ENCODE peak calls at places on chromosomes 12 and 14, in seven cellular contexts. One of them, this sample, is unnamed.

GRCh38 chr14:68630611-68631013 is 162.3 kb downstream of the ZFP36L1 start:
- DNase-seq in CD4-positive, alpha-beta T cell: no peak
- DNase-seq in neural crest cell: no peak
- DNase-seq in choroid plexus epithelial cell: no peak
- DNase-seq in hepatocyte: no peak
- DNase-seq in K562: no peak
- DNase-seq in kidney epithelial cell: no peak
- DNase-seq in this sample: no peak

GRCh38 chr14:89491701-89492381 is 74.8 kb upstream of the FOXN3 start:
- DNase-seq in K562: no peak
- DNase-seq in choroid plexus epithelial cell: peak
- DNase-seq in hepatocyte: no peak
- DNase-seq in neural crest cell: no peak
- DNase-seq in kidney epithelial cell: no peak
- DNase-seq in CD4-positive, alpha-beta T cell: no peak
- DNase-seq in this sample: no peak

GRCh38 chr14:24944800-24945199 is 105.1 kb downstream of the STXBP6 start:
- DNase-seq in choroid plexus epithelial cell: no peak
- DNase-seq in hepatocyte: no peak
- DNase-seq in neural crest cell: no peak
- DNase-seq in K562: no peak
- DNase-seq in CD4-positive, alpha-beta T cell: no peak
- DNase-seq in kidney epithelial cell: no peak
- DNase-seq in this sample: no peak

GRCh38 chr12:121579190-121579791 is 1.5 kb downstream of the KDM2B start:
- DNase-seq in K562: peak
- DNase-seq in kidney epithelial cell: no peak
- DNase-seq in neural crest cell: peak
- DNase-seq in hepatocyte: peak
- DNase-seq in CD4-positive, alpha-beta T cell: peak
- DNase-seq in choroid plexus epithelial cell: no peak
- DNase-seq in this sample: no peak

GRCh38 chr12:99029502-99030271 is 384.6 kb downstream of the APAF1 start:
- DNase-seq in K562: no peak
- DNase-seq in neural crest cell: no peak
- DNase-seq in CD4-positive, alpha-beta T cell: no peak
- DNase-seq in hepatocyte: no peak
- DNase-seq in kidney epithelial cell: no peak
- DNase-seq in choroid plexus epithelial cell: no peak
- DNase-seq in this sample: no peak

GRCh38 chr14:31893156-31893813 is 183.8 kb upstream of the ARHGAP5 start:
- DNase-seq in K562: no peak
- DNase-seq in CD4-positive, alpha-beta T cell: no peak
- DNase-seq in hepatocyte: peak
- DNase-seq in neural crest cell: peak
- DNase-seq in choroid plexus epithelial cell: no peak
- DNase-seq in kidney epithelial cell: no peak
- DNase-seq in this sample: no peak

GRCh38 chr12:110993425-110993824 is 73.0 kb upstream of the MYL2 start:
- DNase-seq in K562: peak
- DNase-seq in hepatocyte: no peak
- DNase-seq in choroid plexus epithelial cell: no peak
- DNase-seq in CD4-positive, alpha-beta T cell: no peak
- DNase-seq in neural crest cell: no peak
- DNase-seq in kidney epithelial cell: no peak
- DNase-seq in this sample: no peak

GRCh38 chr14:64604854-64605253 is 55.1 kb downstream of the PPP1R36 start:
- DNase-seq in neural crest cell: no peak
- DNase-seq in K562: no peak
- DNase-seq in choroid plexus epithelial cell: no peak
- DNase-seq in kidney epithelial cell: no peak
- DNase-seq in hepatocyte: no peak
- DNase-seq in CD4-positive, alpha-beta T cell: no peak
- DNase-seq in this sample: no peak

GRCh38 chr12:121114806-121115205 is 17.9 kb upstream of the P2RX7 start:
- DNase-seq in CD4-positive, alpha-beta T cell: no peak
- DNase-seq in hepatocyte: no peak
- DNase-seq in choroid plexus epithelial cell: no peak
- DNase-seq in kidney epithelial cell: no peak
- DNase-seq in neural crest cell: no peak
- DNase-seq in K562: no peak
- DNase-seq in this sample: no peak

GRCh38 chr12:11477110-11477509 is 81.7 kb upstream of the PRB2 start:
- DNase-seq in choroid plexus epithelial cell: no peak
- DNase-seq in hepatocyte: no peak
- DNase-seq in kidney epithelial cell: no peak
- DNase-seq in neural crest cell: no peak
- DNase-seq in K562: no peak
- DNase-seq in CD4-positive, alpha-beta T cell: no peak
- DNase-seq in this sample: no peak

GRCh38 chr14:96192049-96192448 is 12.6 kb upstream of the BDKRB2 start:
- DNase-seq in neural crest cell: no peak
- DNase-seq in kidney epithelial cell: no peak
- DNase-seq in CD4-positive, alpha-beta T cell: no peak
- DNase-seq in choroid plexus epithelial cell: no peak
- DNase-seq in hepatocyte: no peak
- DNase-seq in K562: no peak
- DNase-seq in this sample: no peak

GRCh38 chr12:32874083-32874482 is 22.5 kb downstream of the PKP2 start:
- DNase-seq in hepatocyte: no peak
- DNase-seq in kidney epithelial cell: no peak
- DNase-seq in choroid plexus epithelial cell: no peak
- DNase-seq in K562: no peak
- DNase-seq in CD4-positive, alpha-beta T cell: no peak
- DNase-seq in neural crest cell: no peak
- DNase-seq in this sample: no peak

GRCh38 chr14:54338696-54339317 is 58.0 kb upstream of the CDKN3 start:
- DNase-seq in CD4-positive, alpha-beta T cell: no peak
- DNase-seq in K562: no peak
- DNase-seq in hepatocyte: peak
- DNase-seq in neural crest cell: no peak
- DNase-seq in choroid plexus epithelial cell: peak
- DNase-seq in kidney epithelial cell: no peak
- DNase-seq in this sample: no peak

GRCh38 chr12:4027412-4027811 is 154.2 kb upstream of the PARP11 start:
- DNase-seq in CD4-positive, alpha-beta T cell: peak
- DNase-seq in hepatocyte: peak
- DNase-seq in K562: no peak
- DNase-seq in neural crest cell: no peak
- DNase-seq in choroid plexus epithelial cell: no peak
- DNase-seq in kidney epithelial cell: no peak
- DNase-seq in this sample: no peak

GRCh38 chr12:34289431-34290190 is 267.3 kb downstream of the ALG10 start:
- DNase-seq in hepatocyte: peak
- DNase-seq in choroid plexus epithelial cell: no peak
- DNase-seq in neural crest cell: no peak
- DNase-seq in kidney epithelial cell: no peak
- DNase-seq in K562: no peak
- DNase-seq in CD4-positive, alpha-beta T cell: no peak
- DNase-seq in this sample: no peak

GRCh38 chr12:109550310-109550680 is 23.0 kb downstream of the MMAB start:
- DNase-seq in kidney epithelial cell: no peak
- DNase-seq in K562: no peak
- DNase-seq in CD4-positive, alpha-beta T cell: no peak
- DNase-seq in choroid plexus epithelial cell: no peak
- DNase-seq in neural crest cell: no peak
- DNase-seq in hepatocyte: no peak
- DNase-seq in this sample: no peak

GRCh38 chr14:96097752-96098151 is 58.6 kb downstream of the C14orf132 start:
- DNase-seq in choroid plexus epithelial cell: no peak
- DNase-seq in neural crest cell: no peak
- DNase-seq in hepatocyte: no peak
- DNase-seq in CD4-positive, alpha-beta T cell: no peak
- DNase-seq in K562: no peak
- DNase-seq in kidney epithelial cell: no peak
- DNase-seq in this sample: no peak

GRCh38 chr12:7399089-7399488 is 44.9 kb downstream of the CD163L1 start:
- DNase-seq in K562: no peak
- DNase-seq in CD4-positive, alpha-beta T cell: no peak
- DNase-seq in kidney epithelial cell: no peak
- DNase-seq in choroid plexus epithelial cell: no peak
- DNase-seq in neural crest cell: no peak
- DNase-seq in hepatocyte: no peak
- DNase-seq in this sample: no peak
- TF ChIP-seq CTCF in K562: no peak
- TF ChIP-seq CTCF in CD4-positive, alpha-beta T cell: no peak
- TF ChIP-seq CTCF in kidney epithelial cell: no peak
- TF ChIP-seq CTCF in choroid plexus epithelial cell: no peak
- TF ChIP-seq CTCF in neural crest cell: no peak
- TF ChIP-seq CTCF in hepatocyte: no peak
- TF ChIP-seq CTCF in this sample: no peak

GRCh38 chr12:2627343-2628191 is 167.2 kb upstream of the FKBP4 start:
- DNase-seq in K562: no peak
- DNase-seq in hepatocyte: no peak
- DNase-seq in CD4-positive, alpha-beta T cell: no peak
- DNase-seq in neural crest cell: no peak
- DNase-seq in kidney epithelial cell: no peak
- DNase-seq in choroid plexus epithelial cell: no peak
- DNase-seq in this sample: no peak

GRCh38 chr12:2625267-2625666 is 169.5 kb upstream of the FKBP4 start:
- DNase-seq in hepatocyte: no peak
- DNase-seq in CD4-positive, alpha-beta T cell: no peak
- DNase-seq in K562: no peak
- DNase-seq in neural crest cell: no peak
- DNase-seq in kidney epithelial cell: no peak
- DNase-seq in choroid plexus epithelial cell: no peak
- DNase-seq in this sample: no peak

GRCh38 chr12:2622460-2622859 is 172.3 kb upstream of the FKBP4 start:
- DNase-seq in K562: no peak
- DNase-seq in choroid plexus epithelial cell: no peak
- DNase-seq in kidney epithelial cell: no peak
- DNase-seq in neural crest cell: no peak
- DNase-seq in CD4-positive, alpha-beta T cell: no peak
- DNase-seq in hepatocyte: no peak
- DNase-seq in this sample: no peak

GRCh38 chr12:2623472-2623871 is 171.3 kb upstream of the FKBP4 start:
- DNase-seq in hepatocyte: no peak
- DNase-seq in K562: no peak
- DNase-seq in CD4-positive, alpha-beta T cell: no peak
- DNase-seq in kidney epithelial cell: no peak
- DNase-seq in neural crest cell: no peak
- DNase-seq in choroid plexus epithelial cell: no peak
- DNase-seq in this sample: no peak

GRCh38 chr12:2624543-2625266 is 170.1 kb upstream of the FKBP4 start:
- DNase-seq in CD4-positive, alpha-beta T cell: no peak
- DNase-seq in choroid plexus epithelial cell: no peak
- DNase-seq in K562: peak
- DNase-seq in hepatocyte: peak
- DNase-seq in neural crest cell: peak
- DNase-seq in kidney epithelial cell: no peak
- DNase-seq in this sample: no peak
- TF ChIP-seq CTCF in CD4-positive, alpha-beta T cell: no peak
- TF ChIP-seq CTCF in choroid plexus epithelial cell: peak
- TF ChIP-seq CTCF in K562: peak
- TF ChIP-seq CTCF in hepatocyte: peak
- TF ChIP-seq CTCF in neural crest cell: peak
- TF ChIP-seq CTCF in kidney epithelial cell: peak
- TF ChIP-seq CTCF in this sample: peak

GRCh38 chr14:38608244-38608643 is 352.4 kb upstream of the CLEC14A start:
- DNase-seq in kidney epithelial cell: no peak
- DNase-seq in neural crest cell: no peak
- DNase-seq in K562: no peak
- DNase-seq in choroid plexus epithelial cell: no peak
- DNase-seq in hepatocyte: no peak
- DNase-seq in CD4-positive, alpha-beta T cell: no peak
- DNase-seq in this sample: no peak

GRCh38 chr14:38605193-38606114 is 349.6 kb upstream of the CLEC14A start:
- DNase-seq in CD4-positive, alpha-beta T cell: no peak
- DNase-seq in kidney epithelial cell: no peak
- DNase-seq in K562: no peak
- DNase-seq in neural crest cell: no peak
- DNase-seq in choroid plexus epithelial cell: peak
- DNase-seq in hepatocyte: no peak
- DNase-seq in this sample: no peak
- TF ChIP-seq CTCF in CD4-positive, alpha-beta T cell: no peak
- TF ChIP-seq CTCF in kidney epithelial cell: no peak
- TF ChIP-seq CTCF in K562: no peak
- TF ChIP-seq CTCF in neural crest cell: peak
- TF ChIP-seq CTCF in choroid plexus epithelial cell: no peak
- TF ChIP-seq CTCF in hepatocyte: peak
- TF ChIP-seq CTCF in this sample: peak

GRCh38 chr14:103540816-103541493 is 12.0 kb downstream of the TRMT61A start:
- DNase-seq in kidney epithelial cell: no peak
- DNase-seq in choroid plexus epithelial cell: no peak
- DNase-seq in K562: no peak
- DNase-seq in hepatocyte: no peak
- DNase-seq in neural crest cell: no peak
- DNase-seq in CD4-positive, alpha-beta T cell: no peak
- DNase-seq in this sample: no peak

GRCh38 chr14:103543140-103543539 is 14.1 kb downstream of the TRMT61A start:
- DNase-seq in choroid plexus epithelial cell: no peak
- DNase-seq in hepatocyte: no peak
- DNase-seq in kidney epithelial cell: no peak
- DNase-seq in CD4-positive, alpha-beta T cell: no peak
- DNase-seq in K562: no peak
- DNase-seq in neural crest cell: no peak
- DNase-seq in this sample: no peak

GRCh38 chr14:103541494-103541943 is 12.5 kb downstream of the TRMT61A start:
- DNase-seq in choroid plexus epithelial cell: no peak
- DNase-seq in hepatocyte: no peak
- DNase-seq in CD4-positive, alpha-beta T cell: no peak
- DNase-seq in kidney epithelial cell: no peak
- DNase-seq in K562: no peak
- DNase-seq in neural crest cell: no peak
- DNase-seq in this sample: no peak

GRCh38 chr14:103542545-103543088 is 13.6 kb downstream of the TRMT61A start:
- DNase-seq in neural crest cell: peak
- DNase-seq in K562: no peak
- DNase-seq in hepatocyte: peak
- DNase-seq in choroid plexus epithelial cell: no peak
- DNase-seq in CD4-positive, alpha-beta T cell: no peak
- DNase-seq in kidney epithelial cell: no peak
- DNase-seq in this sample: no peak

DNA sequence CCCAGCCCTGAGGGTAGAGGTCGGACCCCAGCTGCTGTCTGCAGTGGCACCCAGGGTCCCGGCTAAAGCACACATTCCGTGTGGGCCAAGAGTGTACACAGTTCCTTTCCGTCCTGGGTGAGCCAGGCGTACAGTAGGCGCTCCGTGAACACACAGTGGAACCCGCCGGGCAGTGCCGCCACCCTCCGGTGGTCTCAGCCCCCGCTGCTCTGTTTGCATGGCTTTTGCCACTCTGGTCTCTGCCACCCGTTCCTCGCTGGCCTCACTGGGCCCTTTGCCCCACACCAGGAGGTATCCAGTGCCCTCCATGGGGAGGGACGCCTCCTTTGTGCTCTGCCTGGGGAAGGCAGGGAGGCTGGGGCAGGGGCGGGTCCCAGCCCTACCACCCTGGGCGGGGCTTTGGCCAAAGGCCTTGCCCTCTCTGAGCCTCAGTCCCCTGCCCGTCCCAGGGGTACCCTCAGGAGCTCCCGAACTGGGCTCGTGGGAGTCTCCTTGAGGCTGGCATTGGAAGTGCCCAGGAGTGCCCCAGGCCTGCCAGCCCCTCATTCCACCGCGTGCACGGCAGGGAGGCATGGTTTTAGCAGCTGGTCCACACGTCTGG is 13.0 kb downstream of the TRMT61A start:
- DNase-seq in K562: no peak
- DNase-seq in neural crest cell: no peak
- DNase-seq in choroid plexus epithelial cell: no peak
- DNase-seq in kidney epithelial cell: no peak
- DNase-seq in hepatocyte: no peak
- DNase-seq in CD4-positive, alpha-beta T cell: no peak
- DNase-seq in this sample: no peak
- TF ChIP-seq CTCF in K562: no peak
- TF ChIP-seq CTCF in neural crest cell: no peak
- TF ChIP-seq CTCF in choroid plexus epithelial cell: no peak
- TF ChIP-seq CTCF in kidney epithelial cell: no peak
- TF ChIP-seq CTCF in hepatocyte: no peak
- TF ChIP-seq CTCF in CD4-positive, alpha-beta T cell: no peak
- TF ChIP-seq CTCF in this sample: no peak